ENCODE peak calls at places on chromosomes 13 and 19, in ten cellular contexts. One of them, this sample, is unnamed.

GRCh38 chr13:30796833-30797601 is 61.7 kb downstream of the ALOX5AP start:
- DNase-seq in HS-5: no peak
- DNase-seq in cortex of kidney: no peak
- DNase-seq in T-helper 2 cell: peak
- DNase-seq in activated CD4-positive, alpha-beta T cell treated with anti-CD3 and anti-CD28 coated beads for 36 hours: peak
- DNase-seq in HEK293T: no peak
- DNase-seq in HFFc6: no peak
- DNase-seq in AG04450: no peak
- DNase-seq in NCI-H510A: no peak
- DNase-seq in nephron progenitor cell: no peak
- DNase-seq in this sample: peak

GRCh38 chr13:22589880-22590279 is 590.9 kb upstream of the SGCG start:
- DNase-seq in HS-5: no peak
- DNase-seq in cortex of kidney: no peak
- DNase-seq in T-helper 2 cell: no peak
- DNase-seq in activated CD4-positive, alpha-beta T cell treated with anti-CD3 and anti-CD28 coated beads for 36 hours: no peak
- DNase-seq in HEK293T: no peak
- DNase-seq in HFFc6: no peak
- DNase-seq in AG04450: no peak
- DNase-seq in NCI-H510A: no peak
- DNase-seq in nephron progenitor cell: no peak
- DNase-seq in this sample: no peak

GRCh38 chr19:4657262-4657661 is 12.9 kb downstream of the MYDGF start:
- DNase-seq in HS-5: no peak
- DNase-seq in cortex of kidney: no peak
- DNase-seq in T-helper 2 cell: no peak
- DNase-seq in activated CD4-positive, alpha-beta T cell treated with anti-CD3 and anti-CD28 coated beads for 36 hours: no peak
- DNase-seq in HEK293T: no peak
- DNase-seq in HFFc6: no peak
- DNase-seq in AG04450: no peak
- DNase-seq in NCI-H510A: no peak
- DNase-seq in nephron progenitor cell: no peak
- DNase-seq in this sample: no peak

GRCh38 chr13:28035146-28035782 is 46.8 kb upstream of the URAD start:
- DNase-seq in HS-5: no peak
- DNase-seq in cortex of kidney: no peak
- DNase-seq in T-helper 2 cell: no peak
- DNase-seq in activated CD4-positive, alpha-beta T cell treated with anti-CD3 and anti-CD28 coated beads for 36 hours: no peak
- DNase-seq in HEK293T: no peak
- DNase-seq in HFFc6: no peak
- DNase-seq in AG04450: no peak
- DNase-seq in NCI-H510A: peak
- DNase-seq in nephron progenitor cell: no peak
- DNase-seq in this sample: peak

GRCh38 chr13:82800391-82800790 is 1081.9 kb downstream of the SLITRK1 start:
- DNase-seq in HS-5: no peak
- DNase-seq in cortex of kidney: no peak
- DNase-seq in T-helper 2 cell: no peak
- DNase-seq in activated CD4-positive, alpha-beta T cell treated with anti-CD3 and anti-CD28 coated beads for 36 hours: no peak
- DNase-seq in HEK293T: no peak
- DNase-seq in HFFc6: peak
- DNase-seq in AG04450: no peak
- DNase-seq in NCI-H510A: no peak
- DNase-seq in nephron progenitor cell: no peak
- DNase-seq in this sample: no peak

GRCh38 chr13:46909037-46909436 is 12.2 kb upstream of the HTR2A start:
- DNase-seq in HS-5: no peak
- DNase-seq in cortex of kidney: no peak
- DNase-seq in T-helper 2 cell: no peak
- DNase-seq in activated CD4-positive, alpha-beta T cell treated with anti-CD3 and anti-CD28 coated beads for 36 hours: no peak
- DNase-seq in HEK293T: no peak
- DNase-seq in HFFc6: no peak
- DNase-seq in AG04450: no peak
- DNase-seq in NCI-H510A: no peak
- DNase-seq in nephron progenitor cell: no peak
- DNase-seq in this sample: no peak

GRCh38 chr19:277131-277530 is 14.1 kb downstream of the PLPP2 start:
- DNase-seq in HS-5: no peak
- DNase-seq in cortex of kidney: no peak
- DNase-seq in T-helper 2 cell: no peak
- DNase-seq in activated CD4-positive, alpha-beta T cell treated with anti-CD3 and anti-CD28 coated beads for 36 hours: no peak
- DNase-seq in HEK293T: no peak
- DNase-seq in HFFc6: no peak
- DNase-seq in AG04450: no peak
- DNase-seq in NCI-H510A: no peak
- DNase-seq in nephron progenitor cell: no peak
- DNase-seq in this sample: no peak

GRCh38 chr13:32086366-32086765 is 54.8 kb downstream of the FRY start:
- DNase-seq in HS-5: no peak
- DNase-seq in cortex of kidney: no peak
- DNase-seq in T-helper 2 cell: no peak
- DNase-seq in activated CD4-positive, alpha-beta T cell treated with anti-CD3 and anti-CD28 coated beads for 36 hours: no peak
- DNase-seq in HEK293T: no peak
- DNase-seq in HFFc6: no peak
- DNase-seq in AG04450: no peak
- DNase-seq in NCI-H510A: no peak
- DNase-seq in nephron progenitor cell: no peak
- DNase-seq in this sample: no peak

GRCh38 chr19:4342421-4343055 is 824 bp upstream of the MPND start:
- DNase-seq in HS-5: peak
- DNase-seq in cortex of kidney: no peak
- DNase-seq in T-helper 2 cell: peak
- DNase-seq in activated CD4-positive, alpha-beta T cell treated with anti-CD3 and anti-CD28 coated beads for 36 hours: peak
- DNase-seq in HEK293T: peak
- DNase-seq in HFFc6: peak
- DNase-seq in AG04450: peak
- DNase-seq in NCI-H510A: peak
- DNase-seq in nephron progenitor cell: peak
- DNase-seq in this sample: peak

GRCh38 chr19:36169084-36169760 is 17.0 kb upstream of the COX7A1 start:
- DNase-seq in HS-5: no peak
- DNase-seq in cortex of kidney: no peak
- DNase-seq in T-helper 2 cell: no peak
- DNase-seq in activated CD4-positive, alpha-beta T cell treated with anti-CD3 and anti-CD28 coated beads for 36 hours: no peak
- DNase-seq in HEK293T: no peak
- DNase-seq in HFFc6: no peak
- DNase-seq in AG04450: no peak
- DNase-seq in NCI-H510A: no peak
- DNase-seq in nephron progenitor cell: no peak
- DNase-seq in this sample: peak

GRCh38 chr13:110018009-110018408 is 231.6 kb upstream of the IRS2 start:
- DNase-seq in HS-5: no peak
- DNase-seq in cortex of kidney: no peak
- DNase-seq in T-helper 2 cell: no peak
- DNase-seq in activated CD4-positive, alpha-beta T cell treated with anti-CD3 and anti-CD28 coated beads for 36 hours: no peak
- DNase-seq in HEK293T: no peak
- DNase-seq in HFFc6: no peak
- DNase-seq in AG04450: no peak
- DNase-seq in NCI-H510A: no peak
- DNase-seq in nephron progenitor cell: no peak
- DNase-seq in this sample: no peak

GRCh38 chr19:8487137-8487851 is 15.1 kb downstream of the PRAM1 start:
- DNase-seq in HS-5: no peak
- DNase-seq in cortex of kidney: no peak
- DNase-seq in T-helper 2 cell: peak
- DNase-seq in activated CD4-positive, alpha-beta T cell treated with anti-CD3 and anti-CD28 coated beads for 36 hours: peak
- DNase-seq in HEK293T: no peak
- DNase-seq in HFFc6: no peak
- DNase-seq in AG04450: no peak
- DNase-seq in NCI-H510A: no peak
- DNase-seq in nephron progenitor cell: no peak
- DNase-seq in this sample: no peak

GRCh38 chr19:58569943-58570670 is 3.0 kb downstream of the MZF1 start:
- DNase-seq in HS-5: no peak
- DNase-seq in cortex of kidney: no peak
- DNase-seq in T-helper 2 cell: no peak
- DNase-seq in activated CD4-positive, alpha-beta T cell treated with anti-CD3 and anti-CD28 coated beads for 36 hours: peak
- DNase-seq in HEK293T: no peak
- DNase-seq in HFFc6: no peak
- DNase-seq in AG04450: no peak
- DNase-seq in NCI-H510A: no peak
- DNase-seq in nephron progenitor cell: no peak
- DNase-seq in this sample: no peak

GRCh38 chr19:46133101-46133627 is 8.7 kb upstream of the IGFL3 start:
- DNase-seq in HS-5: peak
- DNase-seq in cortex of kidney: no peak
- DNase-seq in T-helper 2 cell: no peak
- DNase-seq in activated CD4-positive, alpha-beta T cell treated with anti-CD3 and anti-CD28 coated beads for 36 hours: no peak
- DNase-seq in HEK293T: peak
- DNase-seq in HFFc6: peak
- DNase-seq in AG04450: peak
- DNase-seq in NCI-H510A: peak
- DNase-seq in nephron progenitor cell: peak
- DNase-seq in this sample: peak

GRCh38 chr19:29546583-29547190 is 20.9 kb downstream of the VSTM2B start:
- DNase-seq in HS-5: no peak
- DNase-seq in cortex of kidney: no peak
- DNase-seq in T-helper 2 cell: no peak
- DNase-seq in activated CD4-positive, alpha-beta T cell treated with anti-CD3 and anti-CD28 coated beads for 36 hours: no peak
- DNase-seq in HEK293T: no peak
- DNase-seq in HFFc6: no peak
- DNase-seq in AG04450: no peak
- DNase-seq in NCI-H510A: no peak
- DNase-seq in nephron progenitor cell: no peak
- DNase-seq in this sample: no peak

GRCh38 chr13:33251131-33251629 is 34.4 kb downstream of the STARD13 start:
- DNase-seq in HS-5: peak
- DNase-seq in cortex of kidney: no peak
- DNase-seq in T-helper 2 cell: no peak
- DNase-seq in activated CD4-positive, alpha-beta T cell treated with anti-CD3 and anti-CD28 coated beads for 36 hours: peak
- DNase-seq in HEK293T: no peak
- DNase-seq in HFFc6: peak
- DNase-seq in AG04450: peak
- DNase-seq in NCI-H510A: no peak
- DNase-seq in nephron progenitor cell: no peak
- DNase-seq in this sample: no peak

GRCh38 chr13:108328848-108329247 is 59.3 kb downstream of the TNFSF13B start:
- DNase-seq in HS-5: no peak
- DNase-seq in cortex of kidney: no peak
- DNase-seq in T-helper 2 cell: no peak
- DNase-seq in activated CD4-positive, alpha-beta T cell treated with anti-CD3 and anti-CD28 coated beads for 36 hours: no peak
- DNase-seq in HEK293T: no peak
- DNase-seq in HFFc6: no peak
- DNase-seq in AG04450: no peak
- DNase-seq in NCI-H510A: no peak
- DNase-seq in nephron progenitor cell: no peak
- DNase-seq in this sample: no peak

GRCh38 chr13:71046360-71047079 is 820.5 kb downstream of the DACH1 start:
- DNase-seq in HS-5: no peak
- DNase-seq in cortex of kidney: no peak
- DNase-seq in T-helper 2 cell: no peak
- DNase-seq in activated CD4-positive, alpha-beta T cell treated with anti-CD3 and anti-CD28 coated beads for 36 hours: no peak
- DNase-seq in HEK293T: no peak
- DNase-seq in HFFc6: no peak
- DNase-seq in AG04450: no peak
- DNase-seq in NCI-H510A: no peak
- DNase-seq in nephron progenitor cell: no peak
- DNase-seq in this sample: no peak

GRCh38 chr19:14141041-14141440 is 4.7 kb upstream of the ASF1B start:
- DNase-seq in HS-5: no peak
- DNase-seq in cortex of kidney: no peak
- DNase-seq in T-helper 2 cell: no peak
- DNase-seq in activated CD4-positive, alpha-beta T cell treated with anti-CD3 and anti-CD28 coated beads for 36 hours: peak
- DNase-seq in HEK293T: no peak
- DNase-seq in HFFc6: no peak
- DNase-seq in AG04450: no peak
- DNase-seq in NCI-H510A: no peak
- DNase-seq in nephron progenitor cell: no peak
- DNase-seq in this sample: no peak

GRCh38 chr13:94595006-94595942 is 678 bp downstream of the TGDS start:
- DNase-seq in HS-5: no peak
- DNase-seq in cortex of kidney: no peak
- DNase-seq in T-helper 2 cell: peak
- DNase-seq in activated CD4-positive, alpha-beta T cell treated with anti-CD3 and anti-CD28 coated beads for 36 hours: peak
- DNase-seq in HEK293T: peak
- DNase-seq in HFFc6: no peak
- DNase-seq in AG04450: no peak
- DNase-seq in NCI-H510A: no peak
- DNase-seq in nephron progenitor cell: peak
- DNase-seq in this sample: no peak

GRCh38 chr13:76503756-76504155 is 382.4 kb downstream of the KCTD12 start:
- DNase-seq in HS-5: no peak
- DNase-seq in cortex of kidney: no peak
- DNase-seq in T-helper 2 cell: no peak
- DNase-seq in activated CD4-positive, alpha-beta T cell treated with anti-CD3 and anti-CD28 coated beads for 36 hours: no peak
- DNase-seq in HEK293T: no peak
- DNase-seq in HFFc6: no peak
- DNase-seq in AG04450: no peak
- DNase-seq in NCI-H510A: peak
- DNase-seq in nephron progenitor cell: no peak
- DNase-seq in this sample: peak

GRCh38 chr19:18590273-18591272 is 2.0 kb downstream of the REX1BD start:
- DNase-seq in HS-5: no peak
- DNase-seq in cortex of kidney: no peak
- DNase-seq in T-helper 2 cell: no peak
- DNase-seq in activated CD4-positive, alpha-beta T cell treated with anti-CD3 and anti-CD28 coated beads for 36 hours: peak
- DNase-seq in HEK293T: peak
- DNase-seq in HFFc6: no peak
- DNase-seq in AG04450: no peak
- DNase-seq in NCI-H510A: peak
- DNase-seq in nephron progenitor cell: peak
- DNase-seq in this sample: peak

GRCh38 chr19:2312819-2313501 is 5.0 kb upstream of the LINGO3 start:
- DNase-seq in HS-5: no peak
- DNase-seq in cortex of kidney: no peak
- DNase-seq in T-helper 2 cell: no peak
- DNase-seq in activated CD4-positive, alpha-beta T cell treated with anti-CD3 and anti-CD28 coated beads for 36 hours: no peak
- DNase-seq in HEK293T: no peak
- DNase-seq in HFFc6: no peak
- DNase-seq in AG04450: no peak
- DNase-seq in NCI-H510A: no peak
- DNase-seq in nephron progenitor cell: no peak
- DNase-seq in this sample: no peak

GRCh38 chr13:99459101-99459500 is 42.2 kb upstream of the TM9SF2 start:
- DNase-seq in HS-5: no peak
- DNase-seq in cortex of kidney: no peak
- DNase-seq in T-helper 2 cell: no peak
- DNase-seq in activated CD4-positive, alpha-beta T cell treated with anti-CD3 and anti-CD28 coated beads for 36 hours: no peak
- DNase-seq in HEK293T: no peak
- DNase-seq in HFFc6: no peak
- DNase-seq in AG04450: no peak
- DNase-seq in NCI-H510A: no peak
- DNase-seq in nephron progenitor cell: no peak
- DNase-seq in this sample: no peak

GRCh38 chr19:44653977-44654784 is 10.5 kb downstream of the PVR start:
- DNase-seq in HS-5: no peak
- DNase-seq in cortex of kidney: no peak
- DNase-seq in T-helper 2 cell: peak
- DNase-seq in activated CD4-positive, alpha-beta T cell treated with anti-CD3 and anti-CD28 coated beads for 36 hours: peak
- DNase-seq in HEK293T: peak
- DNase-seq in HFFc6: no peak
- DNase-seq in AG04450: no peak
- DNase-seq in NCI-H510A: no peak
- DNase-seq in nephron progenitor cell: peak
- DNase-seq in this sample: no peak

GRCh38 chr13:53839461-53839860 is 810.8 kb downstream of the OLFM4 start:
- DNase-seq in HS-5: no peak
- DNase-seq in cortex of kidney: no peak
- DNase-seq in T-helper 2 cell: no peak
- DNase-seq in activated CD4-positive, alpha-beta T cell treated with anti-CD3 and anti-CD28 coated beads for 36 hours: no peak
- DNase-seq in HEK293T: no peak
- DNase-seq in HFFc6: no peak
- DNase-seq in AG04450: no peak
- DNase-seq in NCI-H510A: no peak
- DNase-seq in nephron progenitor cell: no peak
- DNase-seq in this sample: no peak

GRCh38 chr19:15247107-15248014 is 15.1 kb upstream of the EPHX3 start:
- DNase-seq in HS-5: no peak
- DNase-seq in cortex of kidney: no peak
- DNase-seq in T-helper 2 cell: no peak
- DNase-seq in activated CD4-positive, alpha-beta T cell treated with anti-CD3 and anti-CD28 coated beads for 36 hours: no peak
- DNase-seq in HEK293T: no peak
- DNase-seq in HFFc6: no peak
- DNase-seq in AG04450: no peak
- DNase-seq in NCI-H510A: no peak
- DNase-seq in nephron progenitor cell: no peak
- DNase-seq in this sample: no peak

This sample was measured in NCI-H2029 treated with DMSO at 0.1 percent for 48 hours.